ENCODE peak calls at places on chromosomes 11 and 22, in four cellular contexts. Y is nephron progenitor cell, P is left kidney, S is bronchial epithelial cell. E is an unnamed sample.
A peak's percentile ranks its signal among the peaks of the same experiment; 100 is the strongest.

GRCh38 chr11:118342503-118343161 is at the start of gene CD3D:
- DNase-seq in Y (no peak), P (no peak), S (no peak), E (no peak)

GRCh38 chr11:45275823-45276222 is 10.3 kb downstream of the SYT13 start:
- DNase-seq in Y (no peak), P (no peak), S (peak; percentile 40), E (no peak)

GRCh38 chr11:85772700-85773099 is 38.2 kb downstream of the SYTL2 start:
- DNase-seq in Y (no peak), P (peak; percentile 43), S (no peak), E (no peak)

GRCh38 chr11:71355266-71355665 is 92.9 kb downstream of the DHCR7 start:
- DNase-seq in Y (no peak), P (no peak), S (peak; percentile 34), E (no peak)

GRCh38 chr11:1235615-1236315 is 12.9 kb downstream of the MUC5B start:
- DNase-seq in Y (peak; percentile 1), P (no peak), S (no peak), E (no peak)

GRCh38 chr11:114377612-114378267 is 22.6 kb downstream of the C11orf71 start:
- DNase-seq in Y (no peak), P (no peak), S (no peak), E (no peak)

GRCh38 chr11:1931326-1931725 is 11.8 kb downstream of the TNNT3 start:
- DNase-seq in Y (no peak), P (peak; percentile 44), S (peak; percentile 22), E (no peak)

GRCh38 chr22:19640306-19640705 is 74.0 kb upstream of the SEPTIN5 start:
- DNase-seq in Y (no peak), P (no peak), S (no peak), E (no peak)

GRCh38 chr22:37854946-37855345 is 5.7 kb downstream of the EIF3L start:
- DNase-seq in Y (no peak), P (no peak), S (no peak), E (no peak)

GRCh38 chr22:39309881-39310714 is 9.3 kb downstream of the RPL3 start:
- DNase-seq in Y (no peak), P (peak; percentile 51), S (peak; percentile 69), E (no peak)

GRCh38 chr22:27906241-27906640 is 12.8 kb downstream of the PITPNB start:
- DNase-seq in Y (no peak), P (no peak), S (no peak), E (no peak)

GRCh38 chr11:74680703-74681531 is 50.3 kb downstream of the CHRDL2 start:
- DNase-seq in Y (no peak), P (no peak), S (no peak), E (no peak)

GRCh38 chr11:6320411-6321207 is at the start of gene CAVIN3:
- DNase-seq in Y (peak; percentile 67), P (peak; percentile 77), S (peak; percentile 73), E (no peak)

GRCh38 chr11:9765320-9766101 is 101.6 kb downstream of the SWAP70 start:
- DNase-seq in Y (peak; percentile 75), P (peak; percentile 92), S (no peak), E (peak; percentile 82)

GRCh38 chr11:79244175-79244804 is 196.5 kb downstream of the TENM4 start:
- DNase-seq in Y (no peak), P (peak; percentile 56), S (peak; percentile 97), E (no peak)

GRCh38 chr22:34886391-34886790 is 179.6 kb upstream of the ISX start:
- DNase-seq in Y (no peak), P (no peak), S (no peak), E (no peak)

GRCh38 chr11:11010624-11011127 is 152.8 kb upstream of the ZBED5 start:
- DNase-seq in Y (peak; percentile 33), P (peak; percentile 61), S (peak; percentile 43), E (peak; percentile 30)

GRCh38 chr11:74559934-74560309 is 32.5 kb upstream of the POLD3 start:
- DNase-seq in Y (no peak), P (no peak), S (no peak), E (no peak)

GRCh38 chr11:12017243-12017678 is 8.8 kb upstream of the DKK3 start:
- DNase-seq in Y (no peak), P (no peak), S (no peak), E (no peak)

GRCh38 chr22:21606775-21607174 is 23.0 kb downstream of the YDJC start:
- DNase-seq in Y (no peak), P (no peak), S (no peak), E (no peak)

GRCh38 chr22:50200333-50201190 is at the start of gene SELENOO:
- DNase-seq in Y (peak; percentile 95), P (peak; percentile 97), S (peak; percentile 63), E (peak; percentile 100)

E was measured in HuH-7.